ENCODE peak calls at places on chromosome 14, in five cellular contexts. One of them, this sample, is unnamed.

GRCh38 chr14:77039285-77040058 is 11.0 kb upstream of the IRF2BPL start:
- DNase-seq in GM03348: no peak
- DNase-seq in HEK293T: no peak
- DNase-seq in RPMI7951: peak
- DNase-seq in epithelial cell of proximal tubule: no peak
- DNase-seq in this sample: no peak

GRCh38 chr14:104316121-104316722 is 177.8 kb downstream of the KIF26A start:
- DNase-seq in epithelial cell of proximal tubule: no peak
- DNase-seq in GM03348: no peak
- DNase-seq in HEK293T: no peak
- DNase-seq in RPMI7951: no peak
- DNase-seq in this sample: no peak

GRCh38 chr14:52188381-52188780 is 79.1 kb upstream of the PTGDR start:
- DNase-seq in GM03348: no peak
- DNase-seq in epithelial cell of proximal tubule: no peak
- DNase-seq in RPMI7951: no peak
- DNase-seq in HEK293T: no peak
- DNase-seq in this sample: no peak

GRCh38 chr14:24965934-24966593 is 83.9 kb downstream of the STXBP6 start:
- DNase-seq in epithelial cell of proximal tubule: peak
- DNase-seq in GM03348: peak
- DNase-seq in RPMI7951: peak
- DNase-seq in HEK293T: no peak
- DNase-seq in this sample: no peak

GRCh38 chr14:95236221-95236620 is 78.9 kb upstream of the DICER1 start:
- DNase-seq in GM03348: no peak
- DNase-seq in epithelial cell of proximal tubule: no peak
- DNase-seq in RPMI7951: no peak
- DNase-seq in HEK293T: no peak
- DNase-seq in this sample: no peak

GRCh38 chr14:96783306-96784224 is 13.6 kb upstream of the VRK1 start:
- DNase-seq in HEK293T: no peak
- DNase-seq in GM03348: no peak
- DNase-seq in RPMI7951: peak
- DNase-seq in epithelial cell of proximal tubule: no peak
- DNase-seq in this sample: no peak

GRCh38 chr14:36293824-36294223 is 26.6 kb downstream of the MBIP start:
- DNase-seq in HEK293T: no peak
- DNase-seq in epithelial cell of proximal tubule: peak
- DNase-seq in RPMI7951: no peak
- DNase-seq in GM03348: peak
- DNase-seq in this sample: no peak

GRCh38 chr14:95200404-95200803 is 43.1 kb upstream of the DICER1 start:
- DNase-seq in HEK293T: no peak
- DNase-seq in RPMI7951: no peak
- DNase-seq in GM03348: no peak
- DNase-seq in epithelial cell of proximal tubule: no peak
- DNase-seq in this sample: no peak

GRCh38 chr14:61184117-61184516 is 97.0 kb downstream of the TMEM30B start:
- DNase-seq in GM03348: peak
- DNase-seq in epithelial cell of proximal tubule: no peak
- DNase-seq in HEK293T: no peak
- DNase-seq in RPMI7951: peak
- DNase-seq in this sample: no peak

GRCh38 chr14:37985826-37986470 is 221.8 kb upstream of the SSTR1 start:
- DNase-seq in RPMI7951: peak
- DNase-seq in GM03348: peak
- DNase-seq in epithelial cell of proximal tubule: peak
- DNase-seq in HEK293T: peak
- DNase-seq in this sample: no peak

GRCh38 chr14:52103416-52103815 is 34.6 kb upstream of the NID2 start:
- DNase-seq in HEK293T: no peak
- DNase-seq in RPMI7951: no peak
- DNase-seq in GM03348: no peak
- DNase-seq in epithelial cell of proximal tubule: no peak
- DNase-seq in this sample: no peak

GRCh38 chr14:67766035-67766680 is 50.2 kb downstream of the ZFYVE26 start:
- DNase-seq in GM03348: no peak
- DNase-seq in HEK293T: no peak
- DNase-seq in epithelial cell of proximal tubule: no peak
- DNase-seq in RPMI7951: no peak
- DNase-seq in this sample: no peak

GRCh38 chr14:106879241-106879640 is 1352.9 kb downstream of the TMEM121 start:
- DNase-seq in RPMI7951: no peak
- DNase-seq in HEK293T: no peak
- DNase-seq in epithelial cell of proximal tubule: no peak
- DNase-seq in GM03348: no peak
- DNase-seq in this sample: no peak

GRCh38 chr14:94170151-94170550 is 4.0 kb upstream of the PPP4R4 start:
- DNase-seq in GM03348: no peak
- DNase-seq in RPMI7951: no peak
- DNase-seq in epithelial cell of proximal tubule: no peak
- DNase-seq in HEK293T: no peak
- DNase-seq in this sample: no peak

GRCh38 chr14:103281496-103282231 is 52.4 kb upstream of the EIF5 start:
- DNase-seq in HEK293T: peak
- DNase-seq in RPMI7951: peak
- DNase-seq in epithelial cell of proximal tubule: no peak
- DNase-seq in GM03348: peak
- DNase-seq in this sample: no peak

GRCh38 chr14:98168196-98168985 is 1103.6 kb downstream of the BCL11B start:
- DNase-seq in epithelial cell of proximal tubule: no peak
- DNase-seq in GM03348: no peak
- DNase-seq in HEK293T: no peak
- DNase-seq in RPMI7951: no peak
- DNase-seq in this sample: no peak

GRCh38 chr14:94173471-94173884 is 644 bp upstream of the PPP4R4 start:
- DNase-seq in HEK293T: no peak
- DNase-seq in GM03348: peak
- DNase-seq in RPMI7951: no peak
- DNase-seq in epithelial cell of proximal tubule: no peak
- DNase-seq in this sample: peak

GRCh38 chr14:74326369-74327152 is 21.7 kb upstream of the VRTN start:
- DNase-seq in GM03348: no peak
- DNase-seq in epithelial cell of proximal tubule: no peak
- DNase-seq in RPMI7951: no peak
- DNase-seq in HEK293T: no peak
- DNase-seq in this sample: no peak

GRCh38 chr14:23486116-23486515 is 16.6 kb downstream of the NGDN start:
- DNase-seq in RPMI7951: no peak
- DNase-seq in epithelial cell of proximal tubule: no peak
- DNase-seq in GM03348: no peak
- DNase-seq in HEK293T: no peak
- DNase-seq in this sample: no peak

GRCh38 chr14:103149351-103149750 is 26.1 kb downstream of the TNFAIP2 start:
- DNase-seq in RPMI7951: no peak
- DNase-seq in HEK293T: no peak
- DNase-seq in GM03348: no peak
- DNase-seq in epithelial cell of proximal tubule: no peak
- DNase-seq in this sample: no peak

GRCh38 chr14:68295316-68295816 is 475.8 kb downstream of the RAD51B start:
- DNase-seq in GM03348: no peak
- DNase-seq in RPMI7951: peak
- DNase-seq in epithelial cell of proximal tubule: no peak
- DNase-seq in HEK293T: peak
- DNase-seq in this sample: no peak

This sample was measured in RWPE2.